ENCODE peak calls at places on chromosomes 5 and 9, in nine cellular contexts. O is tibial artery; F is HTR-8/SVneo; E is activated T-helper 1 cell treated with anti-CD3 and anti-CD28 coated beads, Interleukin-2, amount 50 U/mL, for 16 hours; W is activated effector memory CD4-positive, alpha-beta T cell treated with Interleukin-2 at 50 U/mL for 16 hours; Q is ovary; B is endothelial cell; T is choroid plexus epithelial cell; S is cardiac muscle cell. N is an unnamed sample.

GRCh38 chr5:97124335-97124734 is 18.1 kb downstream of the LIX1 start:
- DNase-seq in O (no peak), F (no peak), E (no peak), W (no peak), Q (no peak), B (no peak), T (no peak), S (no peak), N (no peak)

GRCh38 chr9:73719660-73720059 is 568.0 kb downstream of the ANXA1 start:
- DNase-seq in O (no peak), F (no peak), E (no peak), W (no peak), Q (no peak), B (no peak), T (peak), S (no peak), N (no peak)

GRCh38 chr9:129174102-129174723 is 3.8 kb downstream of the IER5L start:
- DNase-seq in O (peak), F (peak), E (peak), W (peak), Q (peak), B (peak), T (peak), S (peak), N (peak)

GRCh38 chr9:124654431-124654830 is 116.7 kb downstream of the NR6A1 start:
- DNase-seq in O (no peak), F (no peak), E (no peak), W (no peak), Q (no peak), B (no peak), T (no peak), S (no peak), N (no peak)

GRCh38 chr9:35490155-35490909 is 421 bp downstream of the RUSC2 start:
- DNase-seq in O (peak), F (no peak), E (no peak), W (no peak), Q (peak), B (peak), T (no peak), S (peak), N (no peak)

GRCh38 chr5:89282832-89283510 is 400.0 kb upstream of the MEF2C start:
- DNase-seq in O (no peak), F (peak), E (no peak), W (no peak), Q (no peak), B (no peak), T (peak), S (no peak), N (no peak)

GRCh38 chr9:127873223-127873691 is 4.2 kb downstream of the AK1 start:
- DNase-seq in O (no peak), F (no peak), E (no peak), W (no peak), Q (peak), B (no peak), T (no peak), S (no peak), N (no peak)

GRCh38 chr5:181173420-181174342 is 26.3 kb downstream of the OR2V2 start:
- DNase-seq in O (no peak), F (no peak), E (peak), W (no peak), Q (no peak), B (no peak), T (peak), S (no peak), N (peak)

GRCh38 chr5:176863041-176863764 is 35.9 kb downstream of the HK3 start:
- DNase-seq in O (no peak), F (no peak), E (no peak), W (no peak), Q (no peak), B (no peak), T (no peak), S (peak), N (no peak)

GRCh38 chr5:176181271-176181855 is 56.9 kb upstream of the SIMC1 start:
- DNase-seq in O (no peak), F (no peak), E (no peak), W (no peak), Q (no peak), B (no peak), T (no peak), S (no peak), N (no peak)

GRCh38 chr5:37767961-37768360 is 71.9 kb downstream of the GDNF start:
- DNase-seq in O (no peak), F (no peak), E (no peak), W (no peak), Q (no peak), B (no peak), T (no peak), S (no peak), N (no peak)

GRCh38 chr9:137030528-137030927 is 1.4 kb downstream of the FUT7 start:
- DNase-seq in O (no peak), F (no peak), E (no peak), W (peak), Q (no peak), B (no peak), T (no peak), S (no peak), N (peak)

GRCh38 chr9:36847781-36848673 is 186.0 kb downstream of the PAX5 start:
- DNase-seq in O (no peak), F (no peak), E (no peak), W (no peak), Q (no peak), B (no peak), T (peak), S (no peak), N (no peak)

GRCh38 chr5:87210076-87210475 is 57.6 kb upstream of the RASA1 start:
- DNase-seq in O (no peak), F (no peak), E (no peak), W (no peak), Q (no peak), B (no peak), T (peak), S (no peak), N (no peak)

GRCh38 chr5:172835246-172836030 is 1.4 kb downstream of the ERGIC1 start:
- DNase-seq in O (no peak), F (no peak), E (no peak), W (no peak), Q (no peak), B (no peak), T (peak), S (no peak), N (no peak)

GRCh38 chr9:6911901-6912650 is 154.3 kb downstream of the KDM4C start:
- DNase-seq in O (no peak), F (no peak), E (no peak), W (no peak), Q (no peak), B (no peak), T (no peak), S (no peak), N (no peak)